ENCODE peak calls at places on chromosomes 2 and 18, in five cellular contexts. R, H, Y, F and X are unnamed samples.

GRCh38 chr2:140242889-140243288 is 1462.7 kb upstream of the NXPH2 start:
- DNase-seq in R (no peak), H (no peak), Y (no peak), F (no peak), X (no peak)

GRCh38 chr2:68913359-68913758 is 39.3 kb downstream of the GKN2 start:
- DNase-seq in R (no peak), H (no peak), Y (no peak), F (no peak), X (no peak)

GRCh38 chr2:163859951-163860350 is 124.1 kb upstream of the FIGN start:
- DNase-seq in R (no peak), H (no peak), Y (no peak), F (no peak), X (no peak)

GRCh38 chr2:229313591-229313990 is 42.5 kb upstream of the PID1 start:
- DNase-seq in R (no peak), H (peak; percentile 62), Y (no peak), F (peak; percentile 22), X (no peak)

GRCh38 chr2:151815821-151816489 is 12.3 kb downstream of the ARL5A start:
- DNase-seq in R (no peak), H (no peak), Y (no peak), F (no peak), X (no peak)

GRCh38 chr2:113067681-113068080 is at the start of gene IL1F10:
- DNase-seq in R (no peak), H (no peak), Y (no peak), F (no peak), X (no peak)

GRCh38 chr2:45890094-45890646 is 238.7 kb downstream of the PRKCE start:
- DNase-seq in R (no peak), H (no peak), Y (no peak), F (no peak), X (no peak)

GRCh38 chr2:179049546-179050311 is at the start of gene CCDC141:
- DNase-seq in R (no peak), H (no peak), Y (peak; percentile 5), F (peak; percentile 42), X (no peak)

GRCh38 chr2:780581-780980 is 103.4 kb upstream of the TMEM18 start:
- DNase-seq in R (no peak), H (no peak), Y (no peak), F (no peak), X (no peak)

GRCh38 chr2:780002-780401 is 102.8 kb upstream of the TMEM18 start:
- DNase-seq in R (no peak), H (no peak), Y (no peak), F (no peak), X (no peak)

GRCh38 chr2:777546-777945 is 100.3 kb upstream of the TMEM18 start:
- DNase-seq in R (no peak), H (no peak), Y (no peak), F (no peak), X (no peak)

GRCh38 chr2:777051-777450 is 99.8 kb upstream of the TMEM18 start:
- DNase-seq in R (no peak), H (no peak), Y (no peak), F (no peak), X (no peak)

GRCh38 chr2:778680-779350 is 101.6 kb upstream of the TMEM18 start:
- DNase-seq in R (no peak), H (no peak), Y (no peak), F (no peak), X (no peak)
- H3K9me3 ChIP-seq in R (no peaks in the 10 kb centered on the region), H (no peaks in the 10 kb centered on the region), Y (no peaks in the 10 kb centered on the region), F (no peaks in the 10 kb centered on the region), X (no peaks in the 10 kb centered on the region)

GRCh38 chr18:8260847-8261246 is 348.4 kb upstream of the RAB12 start:
- DNase-seq in R (no peak), H (peak; percentile 4), Y (no peak), F (no peak), X (no peak)

GRCh38 chr18:8264861-8265411 is 344.3 kb upstream of the RAB12 start:
- DNase-seq in R (no peak), H (peak; percentile 33), Y (no peak), F (no peak), X (no peak)

GRCh38 chr18:8260319-8260718 is 348.9 kb upstream of the RAB12 start:
- DNase-seq in R (no peak), H (peak; percentile 39), Y (no peak), F (no peak), X (no peak)

GRCh38 chr18:8262221-8262620 is 347.0 kb upstream of the RAB12 start:
- DNase-seq in R (no peak), H (no peak), Y (no peak), F (no peak), X (no peak)

DNA sequence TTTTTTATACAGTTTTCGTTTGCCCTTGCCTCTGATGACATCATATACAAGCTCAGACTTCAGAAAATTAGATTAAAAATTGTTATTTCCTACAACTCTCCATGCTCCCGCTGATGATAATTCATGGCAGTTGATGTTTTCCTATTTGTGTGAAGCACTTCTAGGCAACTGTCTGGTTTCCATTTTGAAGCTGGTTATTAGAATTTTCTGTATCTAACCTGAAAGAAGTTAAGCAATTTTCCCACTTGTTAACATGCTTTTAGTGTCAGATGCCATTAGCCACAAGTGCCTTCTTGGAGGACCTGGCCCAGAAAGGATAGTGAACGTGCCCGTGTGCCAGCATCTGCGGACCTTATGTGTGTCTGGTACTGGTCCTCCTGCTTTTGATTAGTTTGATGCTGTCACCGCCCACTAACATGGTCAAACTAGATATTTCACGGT is 347.6 kb upstream of the RAB12 start:
- DNase-seq in R (no peak), H (no peak), Y (no peak), F (no peak), X (no peak)
- H3K9me3 ChIP-seq in R (no peaks in the 10 kb centered on the region), H (no peaks in the 10 kb centered on the region), Y (no peaks in the 10 kb centered on the region), F (no peaks in the 10 kb centered on the region), X (no peaks in the 10 kb centered on the region)

DNA sequence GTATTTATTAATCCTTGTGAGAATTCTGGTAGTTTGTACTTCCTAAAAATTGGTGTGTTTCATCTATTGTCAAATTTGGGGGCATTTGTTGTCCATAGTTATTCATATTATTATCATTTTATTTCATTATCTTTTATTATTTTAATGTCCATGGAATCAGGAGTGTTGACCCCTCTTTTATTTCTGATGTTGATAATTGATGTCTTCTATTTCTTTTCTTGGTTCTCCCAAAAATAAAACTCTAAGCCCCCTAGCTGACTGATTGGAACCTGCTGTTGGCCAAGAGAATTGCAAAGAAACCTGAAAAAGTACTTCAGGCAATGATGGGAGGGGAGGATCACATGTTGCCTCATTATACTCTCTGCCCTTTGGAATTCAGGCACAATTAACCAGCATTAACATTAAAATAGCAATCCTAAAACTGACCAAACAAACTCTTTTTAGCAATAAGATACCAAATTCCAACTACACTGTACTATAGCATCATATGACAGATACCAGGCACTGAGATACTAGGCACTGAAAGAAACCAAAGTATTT is 1097.3 kb upstream of the CNTNAP5 start:
- DNase-seq in R (no peak), H (no peak), Y (no peak), F (no peak), X (no peak)
- H3K9me3 ChIP-seq in R (no peaks in the 10 kb centered on the region), H (no peaks in the 10 kb centered on the region), Y (no peaks in the 10 kb centered on the region), F (peaks cover 2% of the 10 kb centered on the region), X (no peaks in the 10 kb centered on the region)

GRCh38 chr2:1173528-1173927 is 222.9 kb downstream of the SNTG2 start:
- DNase-seq in R (no peak), H (no peak), Y (no peak), F (no peak), X (no peak)

GRCh38 chr2:1168856-1169255 is 218.2 kb downstream of the SNTG2 start:
- DNase-seq in R (no peak), H (no peak), Y (no peak), F (no peak), X (no peak)

GRCh38 chr2:1169291-1169949 is 218.8 kb downstream of the SNTG2 start:
- DNase-seq in R (no peak), H (no peak), Y (no peak), F (no peak), X (no peak)

GRCh38 chr2:1170241-1170640 is 219.6 kb downstream of the SNTG2 start:
- DNase-seq in R (no peak), H (no peak), Y (no peak), F (no peak), X (no peak)

DNA sequence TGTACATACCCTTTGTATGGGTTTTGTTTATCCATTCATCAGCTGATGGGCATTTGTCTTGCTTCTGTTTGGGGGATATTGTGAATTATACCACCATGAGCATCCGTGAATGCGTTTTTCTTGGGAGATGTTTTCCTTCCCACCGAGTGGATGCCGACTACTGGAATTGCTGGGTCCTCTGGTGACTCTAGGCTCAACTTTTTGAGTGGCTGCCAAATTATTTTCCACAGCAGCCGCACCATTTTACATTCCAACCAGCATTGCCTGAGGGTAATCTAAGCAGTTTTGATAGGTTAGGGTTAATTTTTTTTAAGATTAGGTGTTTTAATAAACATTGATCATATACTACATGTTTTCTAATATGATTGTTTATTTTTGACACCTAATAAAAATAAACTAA is 220.1 kb downstream of the SNTG2 start:
- DNase-seq in R (no peak), H (no peak), Y (no peak), F (no peak), X (no peak)
- H3K9me3 ChIP-seq in R (no peaks in the 10 kb centered on the region), H (no peaks in the 10 kb centered on the region), Y (no peaks in the 10 kb centered on the region), F (no peaks in the 10 kb centered on the region), X (no peaks in the 10 kb centered on the region)

DNA sequence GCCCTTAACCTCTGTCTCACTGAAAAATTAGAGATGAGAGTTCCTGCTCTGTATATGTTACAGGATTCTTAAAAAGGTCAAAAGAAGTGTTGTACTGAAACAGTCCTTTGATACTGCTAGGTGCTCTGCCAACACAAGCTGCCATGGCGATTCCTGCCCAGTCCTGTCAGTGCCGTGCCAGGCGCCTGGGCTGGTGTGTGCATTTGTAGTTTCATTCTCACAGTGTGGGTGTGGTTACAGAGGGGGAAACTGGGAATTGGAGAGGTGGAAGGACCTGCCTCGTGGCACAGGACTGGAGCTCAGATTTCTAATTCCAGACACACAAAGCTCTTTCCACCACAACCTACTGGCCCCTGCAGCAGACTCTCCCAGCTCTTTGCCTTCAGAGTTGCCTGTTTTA is 122.3 kb upstream of the RAB6C start:
- DNase-seq in R (no peak), H (no peak), Y (no peak), F (peak; percentile 54), X (no peak)
- H3K9me3 ChIP-seq in R (no peaks in the 10 kb centered on the region), H (no peaks in the 10 kb centered on the region), Y (no peaks in the 10 kb centered on the region), F (no peaks in the 10 kb centered on the region), X (no peaks in the 10 kb centered on the region)

GRCh38 chr18:14928396-14928795 is 180.4 kb downstream of the ANKRD30B start:
- DNase-seq in R (no peak), H (no peak), Y (no peak), F (no peak), X (no peak)
- H3K9me3 ChIP-seq in R (no peaks in the 10 kb centered on the region), H (no peaks in the 10 kb centered on the region), Y (no peaks in the 10 kb centered on the region), F (no peaks in the 10 kb centered on the region), X (no peaks in the 10 kb centered on the region)